ENCODE peak calls at places on chromosomes 16 and 17, in four cellular contexts. One of them, this sample, is unnamed.
A peak's percentile ranks its signal among the peaks of the same experiment; 100 is the strongest.

GRCh38 chr17:37506678-37507077 is 17.0 kb downstream of the DUSP14 start:
- DNase-seq in AG10803: no peak
- DNase-seq in fibroblast of lung: peak; percentile 46
- DNase-seq in astrocyte of the spinal cord: no peak
- DNase-seq in this sample: peak; percentile 45

GRCh38 chr17:76292567-76292966 is 15.5 kb downstream of the QRICH2 start:
- DNase-seq in AG10803: no peak
- DNase-seq in fibroblast of lung: no peak
- DNase-seq in astrocyte of the spinal cord: no peak
- DNase-seq in this sample: no peak

GRCh38 chr17:13520899-13521572 is 80.7 kb downstream of the HS3ST3A1 start:
- DNase-seq in AG10803: peak; percentile 97
- DNase-seq in fibroblast of lung: peak; percentile 98
- DNase-seq in astrocyte of the spinal cord: peak; percentile 96
- DNase-seq in this sample: no peak

GRCh38 chr17:43829738-43830137 is 3.2 kb downstream of the MPP3 start:
- DNase-seq in AG10803: no peak
- DNase-seq in fibroblast of lung: no peak
- DNase-seq in astrocyte of the spinal cord: no peak
- DNase-seq in this sample: no peak

GRCh38 chr17:79919862-79920720 is 80.9 kb upstream of the CBX4 start:
- DNase-seq in AG10803: no peak
- DNase-seq in fibroblast of lung: no peak
- DNase-seq in astrocyte of the spinal cord: no peak
- DNase-seq in this sample: no peak

GRCh38 chr17:77375917-77376651 is 235.3 kb downstream of the SEC14L1 start:
- DNase-seq in AG10803: peak; percentile 82
- DNase-seq in fibroblast of lung: peak; percentile 91
- DNase-seq in astrocyte of the spinal cord: peak; percentile 62
- DNase-seq in this sample: no peak

GRCh38 chr17:42683407-42684031 is 1.2 kb downstream of the CNTNAP1 start:
- DNase-seq in AG10803: no peak
- DNase-seq in fibroblast of lung: peak; percentile 69
- DNase-seq in astrocyte of the spinal cord: peak; percentile 45
- DNase-seq in this sample: no peak

GRCh38 chr16:27820646-27821345 is 242.7 kb downstream of the GSG1L start:
- DNase-seq in AG10803: no peak
- DNase-seq in fibroblast of lung: no peak
- DNase-seq in astrocyte of the spinal cord: no peak
- DNase-seq in this sample: no peak

GRCh38 chr16:25034916-25035315 is 19.7 kb upstream of the ARHGAP17 start:
- DNase-seq in AG10803: peak; percentile 43
- DNase-seq in fibroblast of lung: peak; percentile 62
- DNase-seq in astrocyte of the spinal cord: no peak
- DNase-seq in this sample: no peak

GRCh38 chr16:56450275-56450889 is 750 bp downstream of the NUDT21 start:
- DNase-seq in AG10803: peak; percentile 15
- DNase-seq in fibroblast of lung: peak; percentile 9
- DNase-seq in astrocyte of the spinal cord: no peak
- DNase-seq in this sample: peak; percentile 18

GRCh38 chr16:89067677-89068076 is 26.0 kb upstream of the ACSF3 start:
- DNase-seq in AG10803: no peak
- DNase-seq in fibroblast of lung: no peak
- DNase-seq in astrocyte of the spinal cord: no peak
- DNase-seq in this sample: peak; percentile 41

GRCh38 chr16:2512920-2513404 is 790 bp upstream of the ATP6V0C start:
- DNase-seq in AG10803: no peak
- DNase-seq in fibroblast of lung: no peak
- DNase-seq in astrocyte of the spinal cord: no peak
- DNase-seq in this sample: no peak

GRCh38 chr17:40854175-40854814 is 12.7 kb downstream of the KRT12 start:
- DNase-seq in AG10803: peak; percentile 89
- DNase-seq in fibroblast of lung: peak; percentile 90
- DNase-seq in astrocyte of the spinal cord: peak; percentile 83
- DNase-seq in this sample: peak; percentile 88

GRCh38 chr17:266701-267656 is 85.5 kb upstream of the DOC2B start:
- DNase-seq in AG10803: no peak
- DNase-seq in fibroblast of lung: peak; percentile 58
- DNase-seq in astrocyte of the spinal cord: no peak
- DNase-seq in this sample: no peak

GRCh38 chr16:57394444-57394843 is 10.1 kb upstream of the CCL17 start:
- DNase-seq in AG10803: no peak
- DNase-seq in fibroblast of lung: no peak
- DNase-seq in astrocyte of the spinal cord: no peak
- DNase-seq in this sample: peak; percentile 91

GRCh38 chr16:23795369-23795768 is 40.4 kb upstream of the PRKCB start:
- DNase-seq in AG10803: no peak
- DNase-seq in fibroblast of lung: no peak
- DNase-seq in astrocyte of the spinal cord: no peak
- DNase-seq in this sample: no peak

GRCh38 chr16:15961557-15962205 is 12.3 kb downstream of the ABCC1 start:
- DNase-seq in AG10803: no peak
- DNase-seq in fibroblast of lung: no peak
- DNase-seq in astrocyte of the spinal cord: no peak
- DNase-seq in this sample: no peak
- H3K4me3 ChIP-seq in AG10803: no peak overlapping the region
- H3K4me3 ChIP-seq in fibroblast of lung: no peak overlapping the region
- H3K4me3 ChIP-seq in astrocyte of the spinal cord: no peak overlapping the region
- H3K4me3 ChIP-seq in this sample: no peak overlapping the region

GRCh38 chr17:65455154-65455971 is 106.1 kb downstream of the AXIN2 start:
- DNase-seq in AG10803: no peak
- DNase-seq in fibroblast of lung: no peak
- DNase-seq in astrocyte of the spinal cord: no peak
- DNase-seq in this sample: no peak

GRCh38 chr17:65457635-65458257 is 103.7 kb downstream of the AXIN2 start:
- DNase-seq in AG10803: no peak
- DNase-seq in fibroblast of lung: no peak
- DNase-seq in astrocyte of the spinal cord: no peak
- DNase-seq in this sample: no peak

GRCh38 chr17:65456368-65457151 is 104.9 kb downstream of the AXIN2 start:
- DNase-seq in AG10803: no peak
- DNase-seq in fibroblast of lung: no peak
- DNase-seq in astrocyte of the spinal cord: no peak
- DNase-seq in this sample: no peak

GRCh38 chr17:65457183-65457582 is 104.3 kb downstream of the AXIN2 start:
- DNase-seq in AG10803: no peak
- DNase-seq in fibroblast of lung: no peak
- DNase-seq in astrocyte of the spinal cord: no peak
- DNase-seq in this sample: no peak

DNA sequence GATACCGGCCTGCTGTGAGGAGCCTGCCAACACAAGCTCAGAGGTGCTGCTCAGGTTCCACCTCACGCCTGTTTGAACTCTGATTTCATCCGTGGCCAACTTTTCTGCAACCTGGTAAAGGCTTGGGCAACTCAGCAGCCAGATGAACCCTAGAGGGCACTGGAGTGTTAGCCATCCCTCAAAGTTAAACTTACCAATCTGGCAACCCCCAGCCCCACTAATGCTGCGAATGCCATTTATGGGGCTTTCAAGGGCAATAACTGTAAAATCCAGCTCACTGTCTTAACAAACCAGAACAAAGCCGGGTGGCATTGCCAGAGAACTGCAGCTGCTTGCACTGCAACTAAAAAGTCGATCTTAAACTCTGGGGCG is 105.5 kb downstream of the AXIN2 start:
- DNase-seq in AG10803: peak; percentile 17
- DNase-seq in fibroblast of lung: no peak
- DNase-seq in astrocyte of the spinal cord: peak; percentile 3
- DNase-seq in this sample: no peak
- TF ChIP-seq CTCF in AG10803: peak; percentile 57
- TF ChIP-seq CTCF in fibroblast of lung: peak; percentile 57
- TF ChIP-seq CTCF in astrocyte of the spinal cord: peak; percentile 55
- TF ChIP-seq CTCF in this sample: no peak

GRCh38 chr17:5501725-5502124 is 15.4 kb downstream of the MIS12 start:
- DNase-seq in AG10803: no peak
- DNase-seq in fibroblast of lung: no peak
- DNase-seq in astrocyte of the spinal cord: no peak
- DNase-seq in this sample: no peak

GRCh38 chr17:5500804-5501391 is 14.5 kb downstream of the MIS12 start:
- DNase-seq in AG10803: peak; percentile 78
- DNase-seq in fibroblast of lung: peak; percentile 90
- DNase-seq in astrocyte of the spinal cord: peak; percentile 88
- DNase-seq in this sample: peak; percentile 62

GRCh38 chr17:5502552-5502951 is 16.2 kb downstream of the MIS12 start:
- DNase-seq in AG10803: no peak
- DNase-seq in fibroblast of lung: no peak
- DNase-seq in astrocyte of the spinal cord: no peak
- DNase-seq in this sample: no peak

GRCh38 chr17:5499790-5500189 is 13.4 kb downstream of the MIS12 start:
- DNase-seq in AG10803: no peak
- DNase-seq in fibroblast of lung: no peak
- DNase-seq in astrocyte of the spinal cord: no peak
- DNase-seq in this sample: no peak

GRCh38 chr17:5500247-5500803 is 14.0 kb downstream of the MIS12 start:
- DNase-seq in AG10803: no peak
- DNase-seq in fibroblast of lung: no peak
- DNase-seq in astrocyte of the spinal cord: peak; percentile 9
- DNase-seq in this sample: no peak
- H3K4me3 ChIP-seq in AG10803: peak overlapping the region; percentile 60
- H3K4me3 ChIP-seq in fibroblast of lung: peak overlapping the region; percentile 75
- H3K4me3 ChIP-seq in astrocyte of the spinal cord: peak overlapping the region; percentile 72
- H3K4me3 ChIP-seq in this sample: peak overlapping the region; percentile 8

DNA sequence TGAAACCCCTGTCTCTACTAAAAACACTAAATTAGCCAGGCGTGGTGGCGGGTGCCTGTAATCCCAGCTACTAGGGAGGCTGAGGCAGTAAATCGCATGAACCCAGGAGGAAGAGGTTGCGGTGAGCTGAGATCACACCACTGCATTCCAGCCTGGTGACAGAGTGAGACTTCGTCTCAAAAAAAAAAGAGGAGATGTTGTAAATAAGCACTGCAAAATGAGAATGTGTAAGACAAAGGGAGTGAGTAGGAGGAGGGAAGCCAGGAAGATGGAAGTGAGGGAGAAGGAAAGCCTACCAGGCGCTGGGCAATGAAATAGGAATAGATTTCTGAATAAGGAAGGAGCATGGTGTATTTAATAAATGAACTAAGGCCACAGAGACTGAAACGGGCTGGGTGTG is 8.7 kb upstream of the PRPF8 start:
- DNase-seq in AG10803: no peak
- DNase-seq in fibroblast of lung: peak; percentile 40
- DNase-seq in astrocyte of the spinal cord: no peak
- DNase-seq in this sample: peak; percentile 31
- TF ChIP-seq CTCF in AG10803: no peak
- TF ChIP-seq CTCF in fibroblast of lung: no peak
- TF ChIP-seq CTCF in astrocyte of the spinal cord: no peak
- TF ChIP-seq CTCF in this sample: no peak

GRCh38 chr17:4900231-4901107 is 1.1 kb downstream of the C17orf107 start:
- DNase-seq in AG10803: no peak
- DNase-seq in fibroblast of lung: peak; percentile 21
- DNase-seq in astrocyte of the spinal cord: no peak
- DNase-seq in this sample: no peak

GRCh38 chr17:4901648-4902344 is 1.1 kb downstream of the CHRNE start:
- DNase-seq in AG10803: no peak
- DNase-seq in fibroblast of lung: peak; percentile 18
- DNase-seq in astrocyte of the spinal cord: no peak
- DNase-seq in this sample: no peak

GRCh38 chr17:4899341-4900230 is at the start of gene C17orf107:
- DNase-seq in AG10803: peak; percentile 65
- DNase-seq in fibroblast of lung: peak; percentile 81
- DNase-seq in astrocyte of the spinal cord: peak; percentile 74
- DNase-seq in this sample: peak; percentile 89

GRCh38 chr17:4902540-4902939 is 358 bp downstream of the CHRNE start:
- DNase-seq in AG10803: no peak
- DNase-seq in fibroblast of lung: no peak
- DNase-seq in astrocyte of the spinal cord: no peak
- DNase-seq in this sample: no peak

GRCh38 chr17:4901108-4901647 is 1.7 kb downstream of the CHRNE start:
- DNase-seq in AG10803: no peak
- DNase-seq in fibroblast of lung: no peak
- DNase-seq in astrocyte of the spinal cord: no peak
- DNase-seq in this sample: no peak
- H3K4me3 ChIP-seq in AG10803: no peak overlapping the region
- H3K4me3 ChIP-seq in fibroblast of lung: no peak overlapping the region
- H3K4me3 ChIP-seq in astrocyte of the spinal cord: no peak overlapping the region
- H3K4me3 ChIP-seq in this sample: no peak overlapping the region

GRCh38 chr16:318628-319027 is 33.9 kb downstream of the AXIN1 start:
- DNase-seq in AG10803: no peak
- DNase-seq in fibroblast of lung: no peak
- DNase-seq in astrocyte of the spinal cord: no peak
- DNase-seq in this sample: no peak
- TF ChIP-seq CTCF in AG10803: no peak
- TF ChIP-seq CTCF in fibroblast of lung: no peak
- TF ChIP-seq CTCF in astrocyte of the spinal cord: peak; percentile 15
- TF ChIP-seq CTCF in this sample: peak; percentile 2

GRCh38 chr17:7133424-7133823 is 18.8 kb upstream of the ASGR2 start:
- DNase-seq in AG10803: no peak
- DNase-seq in fibroblast of lung: no peak
- DNase-seq in astrocyte of the spinal cord: no peak
- DNase-seq in this sample: no peak
- H3K4me3 ChIP-seq in AG10803: no peak overlapping the region
- H3K4me3 ChIP-seq in fibroblast of lung: no peak overlapping the region
- H3K4me3 ChIP-seq in astrocyte of the spinal cord: no peak overlapping the region
- H3K4me3 ChIP-seq in this sample: no peak overlapping the region